ENCODE peak calls at places on chromosomes 12 and 14, in seven cellular contexts. M is pancreas; I is CD8-positive, alpha-beta T cell; W is GM12878; P is lower lobe of right lung; U is activated CD8-positive, alpha-beta T cell treated with anti-CD3 and anti-CD28 coated beads for 36 hours; L is B cell. Z is an unnamed sample.

GRCh38 chr14:52778702-52779101 is 12.7 kb downstream of the GNPNAT1 start:
- ATAC-seq in M (no peak), I (no peak), W (no peak), P (no peak), U (no peak), L (no peak), Z (no peak)

GRCh38 chr12:121089031-121089812 is 43.5 kb upstream of the P2RX7 start:
- ATAC-seq in M (peak; percentile 52), I (no peak), W (peak; percentile 50), P (peak; percentile 18), U (no peak), L (no peak), Z (no peak)

GRCh38 chr14:61188936-61189808 is 92.0 kb downstream of the TMEM30B start:
- ATAC-seq in M (peak; percentile 91), I (no peak), W (peak; percentile 89), P (peak; percentile 84), U (peak; percentile 64), L (no peak), Z (peak; percentile 80)

GRCh38 chr12:24748326-24748725 is 200.6 kb downstream of the BCAT1 start:
- ATAC-seq in M (no peak), I (no peak), W (no peak), P (no peak), U (no peak), L (no peak), Z (no peak)

GRCh38 chr14:81594012-81594411 is 60.4 kb upstream of the SEL1L start:
- ATAC-seq in M (peak; percentile 98), I (no peak), W (no peak), P (no peak), U (no peak), L (no peak), Z (peak; percentile 46)

GRCh38 chr14:54627718-54628345 is 60.9 kb downstream of the SAMD4A start:
- ATAC-seq in M (peak; percentile 57), I (peak; percentile 66), W (peak; percentile 82), P (peak; percentile 63), U (peak; percentile 76), L (peak; percentile 68), Z (peak; percentile 57)

GRCh38 chr14:94378527-94379290 is 9.7 kb downstream of the SERPINA1 start:
- ATAC-seq in M (no peak), I (no peak), W (no peak), P (no peak), U (no peak), L (no peak), Z (no peak)

GRCh38 chr12:62793256-62794217 is 141.4 kb downstream of the PPM1H start:
- ATAC-seq in M (peak; percentile 95), I (peak; percentile 83), W (peak; percentile 84), P (peak; percentile 88), U (peak; percentile 78), L (peak; percentile 70), Z (peak; percentile 77)

GRCh38 chr12:47802312-47802711 is 17.4 kb downstream of the HDAC7 start:
- ATAC-seq in M (no peak), I (no peak), W (peak; percentile 14), P (no peak), U (peak; percentile 22), L (no peak), Z (no peak)

GRCh38 chr12:127125607-127126259 is 1141.2 kb upstream of the TMEM132C start:
- ATAC-seq in M (peak; percentile 65), I (no peak), W (peak; percentile 90), P (peak; percentile 33), U (peak; percentile 92), L (no peak), Z (no peak)

GRCh38 chr14:23951590-23952143 is 1.9 kb upstream of the DHRS4 start:
- ATAC-seq in M (peak; percentile 27), I (no peak), W (no peak), P (no peak), U (no peak), L (no peak), Z (no peak)

GRCh38 chr14:83483063-83483462 is 1949.4 kb upstream of the SEL1L start:
- ATAC-seq in M (no peak), I (no peak), W (no peak), P (no peak), U (no peak), L (no peak), Z (no peak)

DNA sequence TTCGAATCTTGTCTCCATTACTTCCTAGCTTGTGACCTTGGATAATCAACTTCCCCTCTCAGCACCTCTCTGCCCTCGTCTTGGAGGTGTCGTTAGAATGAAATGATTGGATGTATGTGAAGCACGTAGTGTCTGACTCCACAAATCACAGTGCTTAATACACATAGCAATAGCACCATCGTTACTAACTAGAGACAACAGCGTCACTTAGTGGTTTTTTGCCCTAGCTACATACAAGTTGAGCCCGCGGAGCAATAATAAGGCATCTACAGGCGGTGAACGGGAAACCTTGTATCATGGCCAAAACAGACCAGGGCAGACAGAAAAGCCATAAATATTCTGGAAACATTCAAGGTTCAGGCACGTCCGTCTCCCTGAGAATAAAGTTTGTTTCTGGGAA is 154.9 kb downstream of the ASCL4 start:
- ATAC-seq in M (no peak), I (no peak), W (peak; percentile 94), P (no peak), U (peak; percentile 45), L (no peak), Z (peak; percentile 31)
- TF ChIP-seq CTCF in M (no peak), I (no peak), W (peak; percentile 30), P (no peak), U (no peak), L (no peak), Z (no peak)

GRCh38 chr12:72146495-72146894 is 125.7 kb upstream of the TRHDE start:
- ATAC-seq in M (no peak), I (no peak), W (no peak), P (no peak), U (no peak), L (no peak), Z (no peak)

GRCh38 chr12:72139411-72139810 is 132.8 kb upstream of the TRHDE start:
- ATAC-seq in M (no peak), I (no peak), W (no peak), P (no peak), U (no peak), L (no peak), Z (no peak)

GRCh38 chr12:72144553-72144952 is 127.6 kb upstream of the TRHDE start:
- ATAC-seq in M (no peak), I (no peak), W (no peak), P (no peak), U (no peak), L (no peak), Z (no peak)

GRCh38 chr12:72136792-72137191 is 135.4 kb upstream of the TRHDE start:
- ATAC-seq in M (no peak), I (no peak), W (no peak), P (no peak), U (no peak), L (no peak), Z (no peak)

DNA sequence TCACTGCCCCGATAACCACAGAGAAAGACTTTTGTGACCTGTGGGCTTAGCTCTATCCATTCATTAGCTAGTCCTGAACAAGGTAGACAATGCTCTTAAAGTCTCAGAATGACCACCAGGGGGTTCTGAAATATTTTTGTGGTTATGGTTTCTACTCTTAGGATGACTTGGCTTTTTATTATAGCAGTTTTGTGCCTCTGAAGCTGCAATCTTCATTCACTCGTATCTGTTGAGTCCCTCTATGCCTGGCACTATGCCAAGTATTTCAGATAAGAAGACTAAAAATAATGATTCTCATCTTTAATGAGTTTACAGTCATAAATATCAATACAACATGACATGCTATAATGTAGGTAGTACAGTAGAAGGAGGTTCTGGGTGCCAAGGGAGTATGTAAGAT is 130.8 kb upstream of the TRHDE start:
- ATAC-seq in M (no peak), I (no peak), W (peak; percentile 98), P (no peak), U (no peak), L (no peak), Z (no peak)
- TF ChIP-seq CTCF in M (no peak), I (no peak), W (peak; percentile 27), P (no peak), U (no peak), L (no peak), Z (no peak)

DNA sequence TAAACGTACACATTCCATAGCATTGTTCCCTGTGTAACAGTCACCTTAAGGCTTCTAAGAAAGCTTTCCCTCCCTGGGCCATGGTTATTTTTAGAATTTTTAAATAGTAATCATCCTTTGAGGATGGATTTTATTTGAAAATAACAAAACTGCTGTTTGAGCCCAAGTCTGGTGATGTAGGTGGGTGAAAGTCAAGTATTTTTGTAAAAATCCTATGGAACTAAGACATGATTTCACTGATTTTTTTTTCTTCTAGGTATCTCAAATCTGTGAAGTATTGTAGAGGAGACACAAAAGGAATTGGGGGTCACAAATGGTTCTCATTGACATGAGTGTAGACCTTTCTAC is 1.4 kb downstream of the ISCU start:
- ATAC-seq in M (no peak), I (no peak), W (no peak), P (no peak), U (no peak), L (no peak), Z (no peak)
- TF ChIP-seq CTCF in M (no peak), I (no peak), W (no peak), P (no peak), U (peak; percentile 60), L (peak; percentile 44), Z (no peak)

DNA sequence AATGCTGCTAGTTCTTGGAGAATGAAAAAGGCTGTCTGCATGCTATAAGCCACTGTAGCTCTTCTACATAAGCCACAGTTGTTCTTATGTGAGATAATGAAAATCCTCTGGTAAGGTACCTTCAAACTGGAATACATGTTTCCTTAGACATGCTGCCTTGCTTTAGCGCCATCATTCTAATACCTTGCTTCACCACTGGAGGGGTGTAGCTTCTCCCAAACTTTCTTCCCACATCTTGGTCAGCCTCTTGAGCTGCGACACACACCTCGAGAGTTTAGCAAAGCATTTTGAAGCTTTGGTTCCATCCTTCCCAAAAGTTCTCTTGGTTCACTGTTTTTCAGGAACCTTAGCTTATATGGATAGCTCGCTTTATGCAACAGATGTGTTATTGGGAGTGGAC is 69.5 kb downstream of the NKX2-1 start:
- ATAC-seq in M (no peak), I (no peak), W (no peak), P (no peak), U (no peak), L (no peak), Z (no peak)
- TF ChIP-seq CTCF in M (no peak), I (no peak), W (no peak), P (no peak), U (no peak), L (no peak), Z (no peak)

Z was measured in gastroesophageal sphincter.